ENCODE peak calls at places on chromosomes 12 and 14, in five cellular contexts. R is upper lobe of right lung, D is GM12864, L is gastrocnemius medialis, W is foreskin fibroblast. P is an unnamed sample.

GRCh38 chr12:51403159-51403558 is 12.0 kb upstream of the GALNT6 start:
- DNase-seq in R (no peak), D (no peak), L (no peak), W (no peak), P (no peak)

GRCh38 chr12:94621662-94622359 is 28.5 kb downstream of the TMCC3 start:
- DNase-seq in R (no peak), D (peak; percentile 58), L (no peak), W (peak; percentile 33), P (no peak)

GRCh38 chr14:34980337-34980900 is 2.4 kb upstream of the SRP54 start:
- DNase-seq in R (no peak), D (no peak), L (no peak), W (no peak), P (no peak)

GRCh38 chr12:51926718-51927117 is 19.4 kb downstream of the ACVRL1 start:
- DNase-seq in R (no peak), D (no peak), L (no peak), W (no peak), P (no peak)

GRCh38 chr14:32629146-32629545 is 300.0 kb downstream of the AKAP6 start:
- DNase-seq in R (no peak), D (no peak), L (no peak), W (no peak), P (no peak)

GRCh38 chr14:34098045-34098984 is 147.4 kb upstream of the EGLN3 start:
- DNase-seq in R (no peak), D (no peak), L (no peak), W (peak; percentile 7), P (no peak)

GRCh38 chr12:27319394-27319793 is 13.2 kb upstream of the BMAL2 start:
- DNase-seq in R (no peak), D (no peak), L (no peak), W (no peak), P (peak; percentile 41)

GRCh38 chr14:99737956-99738667 is 54.0 kb downstream of the CYP46A1 start:
- DNase-seq in R (no peak), D (no peak), L (no peak), W (no peak), P (no peak)

GRCh38 chr12:32032205-32032810 is 73.1 kb downstream of the RESF1 start:
- DNase-seq in R (no peak), D (no peak), L (no peak), W (no peak), P (peak; percentile 38)

GRCh38 chr12:106245767-106246166 is 2.1 kb downstream of the CKAP4 start:
- DNase-seq in R (peak; percentile 87), D (no peak), L (peak; percentile 52), W (peak; percentile 42), P (no peak)

GRCh38 chr12:104490221-104490620 is 33.5 kb downstream of the CHST11 start:
- DNase-seq in R (no peak), D (no peak), L (no peak), W (no peak), P (no peak)

GRCh38 chr12:8648598-8649205 is 13.9 kb downstream of the MFAP5 start:
- DNase-seq in R (no peak), D (peak; percentile 95), L (no peak), W (no peak), P (no peak)

GRCh38 chr12:104276192-104277131 is 27.1 kb upstream of the EID3 start:
- DNase-seq in R (peak; percentile 74), D (no peak), L (no peak), W (no peak), P (no peak)

GRCh38 chr14:70988452-70988851 is 81.2 kb downstream of the PCNX1 start:
- DNase-seq in R (no peak), D (no peak), L (no peak), W (no peak), P (no peak)

GRCh38 chr14:73995977-73996378 is 23.1 kb downstream of the ENTPD5 start:
- DNase-seq in R (no peak), D (no peak), L (no peak), W (no peak), P (no peak)

GRCh38 chr12:109831365-109831764 is 1.8 kb downstream of the TRPV4 start:
- DNase-seq in R (no peak), D (no peak), L (no peak), W (no peak), P (no peak)

GRCh38 chr12:11584213-11584855 is 65.1 kb upstream of the ETV6 start:
- DNase-seq in R (no peak), D (no peak), L (no peak), W (peak; percentile 21), P (no peak)

GRCh38 chr12:13337786-13338185 is 141.3 kb downstream of the EMP1 start:
- DNase-seq in R (no peak), D (no peak), L (no peak), W (no peak), P (no peak)

GRCh38 chr12:23898121-23898520 is 51.3 kb downstream of the SOX5 start:
- DNase-seq in R (no peak), D (no peak), L (no peak), W (no peak), P (no peak)

GRCh38 chr14:67602071-67602470 is 2.0 kb upstream of the PIGH start:
- DNase-seq in R (no peak), D (no peak), L (no peak), W (no peak), P (no peak)

GRCh38 chr12:67630373-67631088 is 18.0 kb upstream of the DYRK2 start:
- DNase-seq in R (peak; percentile 67), D (peak; percentile 58), L (peak; percentile 15), W (no peak), P (no peak)

GRCh38 chr12:87344699-87345098 is 684.5 kb downstream of the C12orf50 start:
- DNase-seq in R (no peak), D (no peak), L (no peak), W (no peak), P (no peak)

GRCh38 chr12:37543966-37544668 is 772.5 kb upstream of the ALG10B start:
- DNase-seq in R (no peak), D (no peak), L (no peak), W (no peak), P (no peak)

GRCh38 chr12:81573228-81573627 is 185.9 kb downstream of the PPFIA2 start:
- DNase-seq in R (no peak), D (no peak), L (no peak), W (no peak), P (no peak)

GRCh38 chr12:65501093-65501621 is 222.7 kb downstream of the MSRB3 start:
- DNase-seq in R (no peak), D (no peak), L (peak; percentile 25), W (no peak), P (no peak)

GRCh38 chr12:30823140-30823669 is 68.5 kb upstream of the CAPRIN2 start:
- DNase-seq in R (peak; percentile 72), D (no peak), L (peak; percentile 22), W (no peak), P (no peak)

GRCh38 chr12:131260251-131260905 is 306.7 kb downstream of the ADGRD1 start:
- DNase-seq in R (no peak), D (no peak), L (no peak), W (no peak), P (no peak)

GRCh38 chr14:102646615-102647014 is 54.2 kb downstream of the RCOR1 start:
- DNase-seq in R (no peak), D (no peak), L (no peak), W (no peak), P (no peak)

GRCh38 chr14:77609902-77610301 is 6.5 kb downstream of the SPTLC2 start:
- DNase-seq in R (no peak), D (no peak), L (no peak), W (no peak), P (no peak)
- TF ChIP-seq CTCF in R (no peak), D (no peak), L (no peak), W (no peak), P (no peak)

DNA sequence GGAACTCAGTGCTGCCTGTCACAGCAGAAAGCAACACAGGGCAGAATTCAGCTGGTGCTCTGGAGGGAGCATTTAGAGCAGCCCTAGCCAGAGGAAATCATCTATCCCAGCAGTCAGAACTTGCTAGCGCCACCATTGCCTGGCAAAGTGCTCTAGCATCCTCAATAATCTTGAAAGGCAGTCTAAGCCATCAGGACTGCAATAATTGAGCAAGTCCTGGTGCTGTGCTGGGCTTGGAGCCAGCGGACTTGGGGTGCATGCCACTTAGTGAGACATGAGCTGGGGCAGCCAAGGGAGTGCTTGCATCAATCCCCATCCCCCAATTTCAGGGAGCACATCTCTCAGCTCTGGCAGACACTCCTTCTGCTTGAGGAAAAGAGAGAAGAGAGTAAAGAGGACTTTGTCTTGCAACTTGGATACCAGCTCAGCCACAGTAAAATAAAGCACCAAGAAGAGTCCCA is 44.7 kb upstream of the ZDHHC17 start:
- DNase-seq in R (no peak), D (no peak), L (no peak), W (peak; percentile 64), P (no peak)
- TF ChIP-seq CTCF in R (no peak), D (no peak), L (no peak), W (no peak), P (no peak)

GRCh38 chr14:63204407-63205280 is at the start of gene RHOJ:
- DNase-seq in R (no peak), D (no peak), L (no peak), W (no peak), P (no peak)
- TF ChIP-seq CTCF in R (no peak), D (no peak), L (no peak), W (no peak), P (no peak)

DNA sequence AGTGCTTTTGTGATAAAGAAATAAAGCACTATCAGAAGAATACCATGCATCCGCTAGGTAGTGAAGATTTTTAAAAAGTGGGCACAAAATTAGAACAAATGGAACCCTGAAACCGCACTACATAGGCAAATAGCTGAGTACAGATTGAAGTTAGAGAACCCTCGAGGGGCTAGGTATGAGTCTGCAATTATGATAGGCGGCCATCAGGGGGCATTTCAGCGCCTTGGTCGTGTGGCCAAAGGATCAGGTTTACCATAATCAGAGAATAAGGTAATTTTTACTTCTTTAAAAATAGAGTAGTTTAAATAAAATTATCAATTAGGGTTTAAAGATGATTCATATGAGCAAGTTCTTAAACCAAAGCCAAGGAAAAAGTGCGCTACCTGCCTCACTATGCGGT is 129.8 kb downstream of the TMX1 start:
- DNase-seq in R (no peak), D (no peak), L (no peak), W (no peak), P (no peak)
- TF ChIP-seq CTCF in R (peak; percentile 46), D (peak; percentile 50), L (no peak), W (no peak), P (no peak)

GRCh38 chr14:55441286-55441685 is 870 bp upstream of the TBPL2 start:
- DNase-seq in R (no peak), D (no peak), L (no peak), W (no peak), P (no peak)

GRCh38 chr14:55440385-55440784 is at the start of gene TBPL2:
- DNase-seq in R (no peak), D (no peak), L (no peak), W (no peak), P (no peak)

GRCh38 chr14:55434805-55435174 is 5.6 kb downstream of the TBPL2 start:
- DNase-seq in R (no peak), D (no peak), L (no peak), W (no peak), P (no peak)

GRCh38 chr14:55436530-55436929 is 3.9 kb downstream of the TBPL2 start:
- DNase-seq in R (no peak), D (no peak), L (no peak), W (no peak), P (no peak)

GRCh38 chr14:55438066-55438683 is 2.2 kb downstream of the TBPL2 start:
- DNase-seq in R (no peak), D (no peak), L (no peak), W (peak; percentile 39), P (no peak)
- TF ChIP-seq CTCF in R (peak; percentile 26), D (peak; percentile 43), L (no peak), W (peak; percentile 45), P (peak; percentile 55)

P was measured in BJ.